ENCODE peak calls at places on chromosomes 16 and 17, in four cellular contexts. One of them, this sample, is unnamed.

GRCh38 chr17:1931759-1932579 is 93.2 kb downstream of the RTN4RL1 start:
- DNase-seq in fibroblast of the aortic adventitia: peak
- DNase-seq in psoas muscle: peak
- DNase-seq in prostate gland: peak
- DNase-seq in this sample: no peak

GRCh38 chr17:64128787-64129514 is 993 bp downstream of the ERN1 start:
- DNase-seq in prostate gland: peak
- DNase-seq in psoas muscle: no peak
- DNase-seq in fibroblast of the aortic adventitia: peak
- DNase-seq in this sample: no peak

GRCh38 chr17:76383645-76384221 is 676 bp upstream of the SPHK1 start:
- DNase-seq in fibroblast of the aortic adventitia: peak
- DNase-seq in psoas muscle: peak
- DNase-seq in prostate gland: peak
- DNase-seq in this sample: no peak

GRCh38 chr16:49346459-49346858 is 27.1 kb upstream of the C16orf78 start:
- DNase-seq in psoas muscle: no peak
- DNase-seq in prostate gland: no peak
- DNase-seq in fibroblast of the aortic adventitia: no peak
- DNase-seq in this sample: no peak

GRCh38 chr16:8588703-8589292 is 1.5 kb downstream of the TMEM114 start:
- DNase-seq in psoas muscle: no peak
- DNase-seq in fibroblast of the aortic adventitia: no peak
- DNase-seq in prostate gland: no peak
- DNase-seq in this sample: no peak

GRCh38 chr17:17708301-17708700 is 27.0 kb downstream of the RAI1 start:
- DNase-seq in psoas muscle: no peak
- DNase-seq in fibroblast of the aortic adventitia: no peak
- DNase-seq in prostate gland: no peak
- DNase-seq in this sample: no peak

GRCh38 chr17:64492481-64493109 is 4.3 kb downstream of the POLG2 start:
- DNase-seq in psoas muscle: no peak
- DNase-seq in prostate gland: no peak
- DNase-seq in fibroblast of the aortic adventitia: no peak
- DNase-seq in this sample: no peak

GRCh38 chr17:1030684-1031557 is 34.0 kb downstream of the TIMM22 start:
- DNase-seq in prostate gland: peak
- DNase-seq in psoas muscle: peak
- DNase-seq in fibroblast of the aortic adventitia: peak
- DNase-seq in this sample: no peak

GRCh38 chr16:13936596-13937081 is 16.7 kb downstream of the ERCC4 start:
- DNase-seq in fibroblast of the aortic adventitia: peak
- DNase-seq in psoas muscle: peak
- DNase-seq in prostate gland: peak
- DNase-seq in this sample: no peak

GRCh38 chr16:29906520-29907244 is 6.4 kb downstream of the ASPHD1 start:
- DNase-seq in prostate gland: no peak
- DNase-seq in psoas muscle: no peak
- DNase-seq in fibroblast of the aortic adventitia: no peak
- DNase-seq in this sample: peak

GRCh38 chr17:8118769-8119574 is 658 bp upstream of the ALOXE3 start:
- DNase-seq in psoas muscle: peak
- DNase-seq in prostate gland: peak
- DNase-seq in fibroblast of the aortic adventitia: peak
- DNase-seq in this sample: no peak

GRCh38 chr17:66633322-66633965 is 201.5 kb upstream of the CACNG5 start:
- DNase-seq in psoas muscle: no peak
- DNase-seq in fibroblast of the aortic adventitia: peak
- DNase-seq in prostate gland: no peak
- DNase-seq in this sample: no peak

GRCh38 chr16:87931504-87931903 is 4.8 kb downstream of the CA5A start:
- DNase-seq in psoas muscle: no peak
- DNase-seq in fibroblast of the aortic adventitia: no peak
- DNase-seq in prostate gland: no peak
- DNase-seq in this sample: no peak

GRCh38 chr17:3655766-3656165 is 12.6 kb downstream of the TAX1BP3 start:
- DNase-seq in psoas muscle: no peak
- DNase-seq in prostate gland: no peak
- DNase-seq in fibroblast of the aortic adventitia: no peak
- DNase-seq in this sample: peak

GRCh38 chr16:85635545-85636140 is 22.5 kb downstream of the GSE1 start:
- DNase-seq in prostate gland: no peak
- DNase-seq in fibroblast of the aortic adventitia: no peak
- DNase-seq in psoas muscle: no peak
- DNase-seq in this sample: no peak

GRCh38 chr16:58306327-58306726 is 11.5 kb upstream of the PRSS54 start:
- DNase-seq in psoas muscle: no peak
- DNase-seq in prostate gland: no peak
- DNase-seq in fibroblast of the aortic adventitia: peak
- DNase-seq in this sample: no peak

GRCh38 chr16:76228546-76229146 is 48.6 kb upstream of the CNTNAP4 start:
- DNase-seq in prostate gland: no peak
- DNase-seq in fibroblast of the aortic adventitia: no peak
- DNase-seq in psoas muscle: no peak
- DNase-seq in this sample: no peak

GRCh38 chr17:4706121-4706520 is 2.2 kb upstream of the PELP1 start:
- DNase-seq in prostate gland: no peak
- DNase-seq in psoas muscle: no peak
- DNase-seq in fibroblast of the aortic adventitia: no peak
- DNase-seq in this sample: no peak

GRCh38 chr17:76141212-76142043 is at the start of gene FOXJ1:
- DNase-seq in psoas muscle: peak
- DNase-seq in fibroblast of the aortic adventitia: peak
- DNase-seq in prostate gland: peak
- DNase-seq in this sample: peak

GRCh38 chr16:25868966-25869365 is 177.2 kb downstream of the HS3ST4 start:
- DNase-seq in prostate gland: no peak
- DNase-seq in psoas muscle: no peak
- DNase-seq in fibroblast of the aortic adventitia: no peak
- DNase-seq in this sample: no peak

GRCh38 chr16:86382067-86382773 is 128.1 kb upstream of the FOXF1 start:
- DNase-seq in psoas muscle: no peak
- DNase-seq in prostate gland: no peak
- DNase-seq in fibroblast of the aortic adventitia: no peak
- DNase-seq in this sample: no peak

GRCh38 chr16:75043175-75043937 is 44.5 kb downstream of the ZNRF1 start:
- DNase-seq in fibroblast of the aortic adventitia: peak
- DNase-seq in prostate gland: no peak
- DNase-seq in psoas muscle: no peak
- DNase-seq in this sample: no peak

GRCh38 chr17:64706224-64707076 is 44.3 kb upstream of the SMURF2 start:
- DNase-seq in prostate gland: peak
- DNase-seq in psoas muscle: no peak
- DNase-seq in fibroblast of the aortic adventitia: no peak
- DNase-seq in this sample: no peak

GRCh38 chr17:42937712-42938596 is 26.3 kb downstream of the AARSD1 start:
- DNase-seq in psoas muscle: no peak
- DNase-seq in fibroblast of the aortic adventitia: peak
- DNase-seq in prostate gland: no peak
- DNase-seq in this sample: no peak

GRCh38 chr17:42067371-42068180 is 17.2 kb upstream of the C17orf113 start:
- DNase-seq in prostate gland: peak
- DNase-seq in fibroblast of the aortic adventitia: peak
- DNase-seq in psoas muscle: peak
- DNase-seq in this sample: no peak

GRCh38 chr16:8964462-8964861 is 756 bp upstream of the USP7 start:
- DNase-seq in fibroblast of the aortic adventitia: no peak
- DNase-seq in prostate gland: no peak
- DNase-seq in psoas muscle: no peak
- DNase-seq in this sample: no peak

GRCh38 chr16:75550211-75550662 is 5.8 kb downstream of the TMEM231 start:
- DNase-seq in fibroblast of the aortic adventitia: peak
- DNase-seq in prostate gland: peak
- DNase-seq in psoas muscle: no peak
- DNase-seq in this sample: no peak

GRCh38 chr17:46833840-46834208 is 15.3 kb upstream of the WNT3 start:
- DNase-seq in psoas muscle: no peak
- DNase-seq in prostate gland: no peak
- DNase-seq in fibroblast of the aortic adventitia: no peak
- DNase-seq in this sample: no peak

GRCh38 chr16:17921357-17921978 is 415.1 kb downstream of the NPIPA8 start:
- DNase-seq in prostate gland: peak
- DNase-seq in psoas muscle: no peak
- DNase-seq in fibroblast of the aortic adventitia: peak
- DNase-seq in this sample: no peak
- TF ChIP-seq CTCF in prostate gland: peak
- TF ChIP-seq CTCF in psoas muscle: peak
- TF ChIP-seq CTCF in fibroblast of the aortic adventitia: peak
- TF ChIP-seq CTCF in this sample: peak

DNA sequence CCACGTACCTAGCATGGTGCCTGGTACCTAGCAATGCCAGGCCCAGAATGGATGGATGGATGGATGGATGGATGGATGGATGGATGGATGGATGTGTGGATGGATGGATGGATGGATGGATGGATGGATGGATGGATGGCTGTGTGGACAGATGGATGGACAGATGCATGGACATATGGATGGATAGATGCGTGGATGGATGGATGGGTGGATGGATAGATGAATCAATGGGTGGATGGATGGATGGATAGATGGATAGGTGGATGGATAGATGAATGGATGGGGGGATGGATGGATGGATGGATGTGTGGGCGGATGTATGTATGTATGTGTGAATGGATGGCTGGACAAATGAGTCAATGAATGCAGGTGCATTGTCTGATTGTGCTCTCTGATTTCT is 12.6 kb downstream of the GPR139 start:
- DNase-seq in fibroblast of the aortic adventitia: no peak
- DNase-seq in psoas muscle: no peak
- DNase-seq in prostate gland: no peak
- DNase-seq in this sample: no peak
- TF ChIP-seq CTCF in fibroblast of the aortic adventitia: no peak
- TF ChIP-seq CTCF in psoas muscle: no peak
- TF ChIP-seq CTCF in prostate gland: no peak
- TF ChIP-seq CTCF in this sample: no peak

GRCh38 chr17:58354541-58355216 is 2.7 kb upstream of the SUPT4H1 start:
- DNase-seq in psoas muscle: no peak
- DNase-seq in fibroblast of the aortic adventitia: no peak
- DNase-seq in prostate gland: no peak
- DNase-seq in this sample: no peak

GRCh38 chr17:58351182-58351581 is 819 bp downstream of the SUPT4H1 start:
- DNase-seq in psoas muscle: no peak
- DNase-seq in prostate gland: no peak
- DNase-seq in fibroblast of the aortic adventitia: no peak
- DNase-seq in this sample: no peak

GRCh38 chr17:58352843-58353719 is 1.1 kb upstream of the SUPT4H1 start:
- DNase-seq in psoas muscle: peak
- DNase-seq in fibroblast of the aortic adventitia: peak
- DNase-seq in prostate gland: peak
- DNase-seq in this sample: no peak

GRCh38 chr17:58351710-58352017 is 337 bp downstream of the SUPT4H1 start:
- DNase-seq in prostate gland: no peak
- DNase-seq in fibroblast of the aortic adventitia: no peak
- DNase-seq in psoas muscle: no peak
- DNase-seq in this sample: no peak

DNA sequence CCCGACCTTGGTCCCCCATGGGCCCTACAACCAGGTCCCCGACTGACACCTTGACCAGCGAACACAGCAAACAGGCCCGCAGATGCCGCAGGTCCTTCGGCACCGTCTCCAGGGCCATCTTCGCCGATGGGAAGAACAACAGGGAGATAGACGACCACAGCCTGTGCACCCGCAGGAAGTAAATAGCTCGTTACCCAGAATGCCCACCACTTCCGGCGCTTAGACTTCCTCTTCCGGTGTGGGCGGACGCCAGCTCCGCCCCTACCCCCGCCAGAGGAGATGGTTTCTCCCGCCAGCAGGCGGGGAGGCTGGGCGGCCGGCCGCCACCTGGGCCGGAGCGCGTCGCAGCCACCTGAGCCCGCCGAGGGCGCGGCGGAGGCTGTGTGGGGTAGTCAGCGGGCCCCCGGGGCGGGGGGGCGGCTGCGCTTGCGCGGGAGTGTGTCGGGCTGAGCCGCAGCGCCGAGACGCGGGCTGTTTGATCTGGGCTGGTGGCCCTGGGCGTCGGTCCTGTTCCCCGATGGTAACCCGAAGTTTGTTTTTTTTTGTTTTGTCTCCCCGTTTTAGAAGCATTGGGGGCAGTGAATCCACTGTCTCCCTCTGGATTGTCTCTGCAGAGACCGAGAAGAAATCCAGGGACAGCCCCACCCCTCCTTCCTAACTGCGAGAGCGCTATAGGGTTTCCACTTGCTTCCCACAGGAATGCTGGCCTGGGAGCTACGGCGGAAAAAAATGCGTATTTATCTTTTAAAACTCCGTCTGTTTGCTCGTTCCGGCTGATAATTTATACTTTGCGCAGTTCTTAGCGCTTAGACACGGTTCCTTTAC is at the start of gene SUPT4H1:
- DNase-seq in fibroblast of the aortic adventitia: peak
- DNase-seq in psoas muscle: peak
- DNase-seq in prostate gland: peak
- DNase-seq in this sample: no peak
- TF ChIP-seq CTCF in fibroblast of the aortic adventitia: no peak
- TF ChIP-seq CTCF in psoas muscle: no peak
- TF ChIP-seq CTCF in prostate gland: peak
- TF ChIP-seq CTCF in this sample: peak

GRCh38 chr17:68740555-68741447 is 139.6 kb upstream of the FAM20A start:
- DNase-seq in psoas muscle: no peak
- DNase-seq in fibroblast of the aortic adventitia: no peak
- DNase-seq in prostate gland: no peak
- DNase-seq in this sample: no peak
- TF ChIP-seq CTCF in psoas muscle: no peak
- TF ChIP-seq CTCF in fibroblast of the aortic adventitia: no peak
- TF ChIP-seq CTCF in prostate gland: no peak
- TF ChIP-seq CTCF in this sample: no peak